ENCODE peak calls at places on chromosome 16, in seven cellular contexts. Q is iris pigment epithelial cell; D is cardiac fibroblast; L is NCI-H1092 treated with DMSO at 0.1 percent for 48 hours; O is NCI-H1436 treated with DMSO at 0.1 percent for 48 hours; V is central memory CD8-positive, alpha-beta T cell; P is dorsolateral prefrontal cortex. S is an unnamed sample.

GRCh38 chr16:16158741-16159374 is 64.4 kb downstream of the ABCC6 start:
- DNase-seq in V (no peak), L (no peak), Q (peak), P (no peak), D (no peak), O (no peak), S (no peak)

GRCh38 chr16:1533443-1533951 is at the start of gene TMEM204:
- DNase-seq in Q (peak), D (peak), P (no peak), L (no peak), O (no peak), V (no peak), S (no peak)

GRCh38 chr16:21727344-21727743 is 63.6 kb downstream of the OTOA start:
- DNase-seq in L (no peak), Q (no peak), V (no peak), D (no peak), O (no peak), P (no peak), S (no peak)

GRCh38 chr16:65965632-65966031 is 400.9 kb upstream of the CDH5 start:
- DNase-seq in P (no peak), L (no peak), D (no peak), V (no peak), O (no peak), Q (no peak), S (no peak)

GRCh38 chr16:59527206-59527997 is 793.3 kb upstream of the GOT2 start:
- DNase-seq in Q (peak), P (no peak), V (no peak), O (no peak), D (peak), L (no peak), S (no peak)

GRCh38 chr16:66116163-66116792 is 250.2 kb upstream of the CDH5 start:
- DNase-seq in D (peak), V (no peak), P (no peak), L (no peak), O (no peak), Q (peak), S (no peak)

GRCh38 chr16:66335704-66336329 is 30.7 kb upstream of the CDH5 start:
- DNase-seq in P (peak), D (peak), V (no peak), L (peak), O (peak), Q (peak), S (no peak)

GRCh38 chr16:31460582-31461002 is 1.3 kb downstream of the ARMC5 start:
- DNase-seq in L (peak), Q (peak), D (peak), V (no peak), P (no peak), O (no peak), S (no peak)

GRCh38 chr16:87342978-87343752 is 26.0 kb upstream of the C16orf95 start:
- DNase-seq in O (no peak), L (no peak), Q (no peak), D (no peak), V (no peak), P (no peak), S (no peak)

GRCh38 chr16:68416057-68417046 is 32.0 kb downstream of the SMPD3 start:
- DNase-seq in V (no peak), O (peak), D (no peak), P (no peak), L (peak), Q (no peak), S (no peak)

GRCh38 chr16:10729649-10730048 is 14.0 kb upstream of the NUBP1 start:
- DNase-seq in P (no peak), V (no peak), O (no peak), L (no peak), D (peak), Q (peak), S (no peak)

GRCh38 chr16:65453646-65454045 is 331.8 kb upstream of the CDH11 start:
- DNase-seq in L (peak), O (no peak), Q (no peak), V (no peak), P (no peak), D (no peak), S (no peak)

GRCh38 chr16:27383511-27384243 is 18.3 kb upstream of the IL21R start:
- DNase-seq in D (no peak), Q (no peak), O (no peak), L (no peak), V (no peak), P (no peak), S (no peak)

GRCh38 chr16:67163164-67163902 is 1.2 kb upstream of the HSF4 start:
- DNase-seq in O (no peak), Q (peak), L (peak), P (peak), D (no peak), V (no peak), S (no peak)

GRCh38 chr16:80084614-80085013 is 456.2 kb upstream of the DYNLRB2 start:
- DNase-seq in P (peak), O (no peak), D (peak), Q (peak), L (peak), V (no peak), S (no peak)

GRCh38 chr16:3690991-3691720 is 26.2 kb downstream of the TRAP1 start:
- DNase-seq in D (peak), Q (peak), P (no peak), L (no peak), V (no peak), O (no peak), S (no peak)

GRCh38 chr16:78929798-78930197 is 670.7 kb downstream of the MAF start:
- DNase-seq in P (no peak), D (no peak), L (no peak), O (no peak), V (no peak), Q (no peak), S (no peak)

GRCh38 chr16:15676506-15676905 is 26.5 kb downstream of the NDE1 start:
- DNase-seq in P (no peak), O (no peak), Q (no peak), V (no peak), D (no peak), L (no peak), S (no peak)

GRCh38 chr16:83949724-83950001 is 3.4 kb upstream of the OSGIN1 start:
- DNase-seq in L (no peak), D (no peak), P (no peak), Q (no peak), V (no peak), O (no peak), S (no peak)

GRCh38 chr16:68401871-68402747 is 46.2 kb downstream of the SMPD3 start:
- DNase-seq in D (peak), Q (peak), L (no peak), P (no peak), O (no peak), V (no peak), S (no peak)

GRCh38 chr16:55056585-55057520 is 126.2 kb downstream of the IRX5 start:
- DNase-seq in L (peak), V (no peak), O (no peak), Q (no peak), P (no peak), D (no peak), S (no peak)

GRCh38 chr16:21703589-21704174 is 39.9 kb downstream of the OTOA start:
- DNase-seq in Q (no peak), O (no peak), V (no peak), D (no peak), P (no peak), L (no peak), S (no peak)

GRCh38 chr16:56938664-56939513 is 6.9 kb downstream of the HERPUD1 start:
- DNase-seq in P (no peak), D (no peak), O (no peak), L (no peak), V (no peak), Q (no peak), S (no peak)

GRCh38 chr16:68992521-68992920 is 112.9 kb upstream of the HAS3 start:
- DNase-seq in P (no peak), D (peak), L (no peak), O (no peak), V (no peak), Q (peak), S (no peak)

GRCh38 chr16:8855051-8855786 is 13.6 kb downstream of the CARHSP1 start:
- DNase-seq in Q (no peak), V (no peak), P (no peak), D (no peak), O (no peak), L (no peak), S (no peak)

GRCh38 chr16:25912321-25912720 is 220.6 kb downstream of the HS3ST4 start:
- DNase-seq in Q (no peak), L (no peak), D (no peak), P (no peak), V (no peak), O (no peak), S (no peak)

GRCh38 chr16:85759631-85760419 is 8.9 kb upstream of the C16orf74 start:
- DNase-seq in V (no peak), O (no peak), L (no peak), D (no peak), P (no peak), Q (no peak), S (peak)

GRCh38 chr16:23302045-23302956 is at the start of gene SCNN1B:
- DNase-seq in P (no peak), O (no peak), L (no peak), Q (no peak), V (no peak), D (no peak), S (no peak)

GRCh38 chr16:57635266-57636097 is 7.1 kb downstream of the ADGRG1 start:
- DNase-seq in P (no peak), D (no peak), Q (no peak), L (no peak), V (no peak), O (no peak), S (no peak)

GRCh38 chr16:69443809-69444611 is 19.6 kb downstream of the CYB5B start:
- DNase-seq in Q (peak), O (no peak), D (peak), P (no peak), L (no peak), V (peak), S (no peak)

GRCh38 chr16:58264961-58265479 is 29.8 kb downstream of the PRSS54 start:
- DNase-seq in P (no peak), Q (peak), D (peak), L (no peak), O (no peak), V (no peak), S (no peak)

GRCh38 chr16:15639061-15639568 is 3.8 kb downstream of the MARF1 start:
- DNase-seq in L (no peak), Q (no peak), V (no peak), O (no peak), P (no peak), D (no peak), S (no peak)

GRCh38 chr16:10156111-10156510 is 26.1 kb downstream of the GRIN2A start:
- DNase-seq in Q (no peak), V (no peak), L (no peak), P (no peak), O (no peak), D (no peak), S (no peak)

S was measured in memory B cell.